ENCODE peak calls at places on chromosomes 4 and X, in nine cellular contexts. F is glomerular endothelial cell; M is stomach; X is lower lobe of right lung; U is NCI-H146; A is amniotic stem cell; K is activated naive CD8-positive, alpha-beta T cell treated with anti-CD3 and anti-CD28 coated beads, Interleukin-2, amount 10 ng/mL, durations not matched to agents 7 days and 5 days; D is GF-D8; J is EL. V is an unnamed sample.
A peak's percentile ranks its signal among the peaks of the same experiment; 100 is the strongest.

GRCh38 chr4:158728256-158728655 is 5.1 kb upstream of the PPID start:
- DNase-seq in J (no peak), X (no peak), K (no peak), F (no peak), D (no peak), A (no peak), M (no peak), U (no peak), V (no peak)

GRCh38 chr4:125062079-125062478 is 252.7 kb upstream of the FAT4 start:
- DNase-seq in D (no peak), X (no peak), F (no peak), J (no peak), U (no peak), K (no peak), M (no peak), A (no peak), V (no peak)

GRCh38 chrX:154019633-154020499 is at the start of gene IRAK1:
- DNase-seq in M (peak; percentile 55), K (peak; percentile 79), D (no peak), F (no peak), A (peak; percentile 25), J (peak; percentile 61), U (peak; percentile 62), X (peak; percentile 71), V (peak; percentile 24)

GRCh38 chr4:141193516-141193915 is 27.2 kb upstream of the ZNF330 start:
- DNase-seq in M (no peak), D (no peak), X (no peak), F (no peak), J (no peak), U (no peak), A (no peak), K (no peak), V (no peak)

GRCh38 chr4:39883645-39884044 is 94.1 kb downstream of the PDS5A start:
- DNase-seq in F (no peak), X (no peak), A (no peak), J (peak; percentile 40), M (no peak), K (no peak), U (no peak), D (no peak), V (no peak)

GRCh38 chr4:152323221-152323620 is 212.7 kb downstream of the FBXW7 start:
- DNase-seq in D (no peak), J (no peak), U (no peak), A (no peak), M (no peak), X (no peak), F (no peak), K (no peak), V (no peak)

GRCh38 chrX:87110142-87110541 is 407.5 kb upstream of the KLHL4 start:
- DNase-seq in X (no peak), F (no peak), A (no peak), U (no peak), K (no peak), J (no peak), M (no peak), D (no peak), V (no peak)

GRCh38 chrX:46967547-46967946 is 55.3 kb downstream of the JADE3 start:
- DNase-seq in K (no peak), J (no peak), D (no peak), X (no peak), M (no peak), F (no peak), U (no peak), A (no peak), V (no peak)

GRCh38 chr4:25449270-25449669 is 72.2 kb downstream of the ANAPC4 start:
- DNase-seq in U (no peak), A (no peak), K (no peak), D (no peak), M (no peak), X (no peak), J (peak; percentile 69), F (no peak), V (no peak)

GRCh38 chrX:48508400-48509244 is at the start of gene PORCN:
- DNase-seq in M (peak; percentile 84), U (peak; percentile 78), D (peak; percentile 1), K (peak; percentile 81), F (no peak), J (peak; percentile 69), A (peak; percentile 2), X (peak; percentile 88), V (peak; percentile 68)

GRCh38 chrX:149274516-149275105 is 230.5 kb downstream of the IDS start:
- DNase-seq in M (no peak), F (no peak), X (no peak), A (no peak), U (no peak), D (no peak), J (no peak), K (no peak), V (no peak)

GRCh38 chr4:71648923-71649322 is 135.0 kb downstream of the GC start:
- DNase-seq in F (no peak), K (no peak), D (no peak), J (no peak), U (no peak), X (no peak), A (no peak), M (no peak), V (no peak)

GRCh38 chrX:68440940-68441339 is 7.6 kb upstream of the OPHN1 start:
- DNase-seq in D (no peak), K (no peak), J (peak; percentile 64), U (no peak), A (no peak), M (peak; percentile 79), X (no peak), F (no peak), V (no peak)

GRCh38 chr4:19678763-19679162 is 572.9 kb upstream of the SLIT2 start:
- DNase-seq in K (no peak), M (no peak), J (peak; percentile 47), F (no peak), D (no peak), U (no peak), X (no peak), A (peak; percentile 3), V (no peak)

GRCh38 chrX:115690554-115691216 is 129.7 kb downstream of the PLS3 start:
- DNase-seq in J (peak; percentile 69), D (no peak), K (no peak), M (peak; percentile 31), X (no peak), U (peak; percentile 62), F (peak; percentile 85), A (peak; percentile 77), V (peak; percentile 4)

GRCh38 chr4:80239480-80239879 is 27.0 kb upstream of the FGF5 start:
- DNase-seq in F (no peak), A (no peak), D (no peak), M (no peak), X (no peak), U (no peak), K (no peak), J (peak; percentile 75), V (no peak)

GRCh38 chr4:99808260-99808857 is 8.3 kb upstream of the DAPP1 start:
- DNase-seq in U (no peak), K (peak; percentile 64), J (peak; percentile 38), A (peak; percentile 11), X (peak; percentile 76), F (peak; percentile 3), D (peak; percentile 8), M (peak; percentile 71), V (peak; percentile 56)

GRCh38 chr4:66273110-66273509 is 602.8 kb upstream of the EPHA5 start:
- DNase-seq in M (no peak), K (no peak), F (no peak), J (no peak), U (peak; percentile 1), A (no peak), D (no peak), X (no peak), V (no peak)

GRCh38 chrX:115616943-115617563 is 56.1 kb downstream of the PLS3 start:
- DNase-seq in F (no peak), D (no peak), K (no peak), X (no peak), A (no peak), U (peak; percentile 34), M (no peak), J (peak; percentile 87), V (no peak)

GRCh38 chrX:24899391-24899790 is 116.4 kb downstream of the ARX start:
- DNase-seq in M (no peak), X (no peak), A (no peak), J (no peak), D (no peak), F (no peak), U (peak; percentile 88), K (no peak), V (no peak)

GRCh38 chr4:40316782-40317635 is 18.1 kb upstream of the CHRNA9 start:
- DNase-seq in A (no peak), D (no peak), J (peak; percentile 88), F (peak; percentile 90), X (no peak), M (peak; percentile 59), K (peak; percentile 60), U (no peak), V (peak; percentile 44)

GRCh38 chrX:64894454-64895038 is 81.7 kb downstream of the ZC4H2 start:
- DNase-seq in D (no peak), K (peak; percentile 39), F (no peak), U (no peak), M (peak; percentile 48), A (no peak), X (no peak), J (peak; percentile 3), V (peak; percentile 1)

GRCh38 chr4:120057416-120057815 is 9.2 kb downstream of the MAD2L1 start:
- DNase-seq in J (no peak), X (no peak), A (no peak), D (no peak), U (no peak), M (no peak), K (no peak), F (no peak), V (no peak)

GRCh38 chr4:130712038-130712437 is 1616.1 kb downstream of the C4orf33 start:
- DNase-seq in J (peak; percentile 73), M (no peak), U (no peak), D (no peak), K (no peak), A (no peak), F (no peak), X (no peak), V (no peak)

GRCh38 chrX:17459596-17459995 is 84.6 kb downstream of the NHS start:
- DNase-seq in F (no peak), U (no peak), D (no peak), M (no peak), X (no peak), A (no peak), K (no peak), J (peak; percentile 52), V (no peak)

GRCh38 chr4:127212269-127212580 is 420.5 kb upstream of the INTU start:
- DNase-seq in U (no peak), X (no peak), D (no peak), M (no peak), J (no peak), K (no peak), A (no peak), F (no peak), V (no peak)

GRCh38 chr4:153566751-153567150 is 100.6 kb downstream of the TMEM131L start:
- DNase-seq in J (no peak), F (no peak), A (no peak), X (no peak), K (no peak), D (no peak), U (no peak), M (peak; percentile 34), V (no peak)

GRCh38 chr4:155530290-155530689 is 136.4 kb upstream of the GUCY1A1 start:
- DNase-seq in U (no peak), K (no peak), J (no peak), F (no peak), D (no peak), A (no peak), X (no peak), M (no peak), V (no peak)

V was measured in T follicular helper cell.